ENCODE peak calls at places on chromosomes 7 and 10, in ten cellular contexts. H, F, R, J, U, M, Y, V, Q and P are unnamed samples.

GRCh38 chr7:99459087-99459486 is 6.9 kb downstream of the ATP5MF start:
- DNase-seq in R (peak), Q (no peak), V (no peak), Y (peak), M (peak), J (peak), U (no peak), F (no peak), H (peak), P (no peak)

GRCh38 chr7:150879345-150879744 is 27.0 kb downstream of the AOC1 start:
- DNase-seq in M (no peak), F (no peak), V (no peak), J (no peak), Q (no peak), R (no peak), H (peak), Y (no peak), U (no peak), P (no peak)

GRCh38 chr10:60661627-60662026 is 116.7 kb upstream of the CDK1 start:
- DNase-seq in M (no peak), Y (peak), Q (no peak), U (no peak), R (no peak), V (no peak), H (peak), F (no peak), J (no peak), P (no peak)

GRCh38 chr7:24704311-24704710 is 53.0 kb downstream of the GSDME start:
- DNase-seq in F (peak), V (no peak), M (no peak), R (no peak), U (no peak), H (no peak), J (no peak), Y (no peak), Q (no peak), P (no peak)

GRCh38 chr7:53350241-53350640 is 314.8 kb downstream of the POM121L12 start:
- DNase-seq in F (peak), Y (peak), J (peak), U (no peak), Q (no peak), V (no peak), H (peak), R (peak), M (no peak), P (no peak)

GRCh38 chr10:49736564-49737113 is 25.5 kb downstream of the OGDHL start:
- DNase-seq in R (no peak), Y (no peak), V (no peak), Q (no peak), U (no peak), J (no peak), M (no peak), H (no peak), F (no peak), P (no peak)

GRCh38 chr7:85528581-85528980 is 341.7 kb upstream of the SEMA3D start:
- DNase-seq in Y (no peak), J (no peak), H (no peak), V (no peak), U (no peak), F (no peak), R (no peak), Q (no peak), M (no peak), P (no peak)

GRCh38 chr7:867001-867405 is 9.4 kb upstream of the GET4 start:
- DNase-seq in Y (no peak), H (no peak), V (no peak), U (no peak), R (no peak), F (peak), M (no peak), Q (no peak), J (no peak), P (no peak)

GRCh38 chr10:132972986-132973902 is 30.9 kb upstream of the CFAP46 start:
- DNase-seq in M (no peak), F (no peak), Y (no peak), U (no peak), Q (no peak), V (no peak), R (no peak), J (no peak), H (no peak), P (peak)

GRCh38 chr7:85154282-85154937 is 32.4 kb downstream of the SEMA3D start:
- DNase-seq in F (no peak), V (no peak), Q (no peak), Y (no peak), H (no peak), R (no peak), M (peak), J (no peak), U (no peak), P (no peak)

GRCh38 chr7:88681682-88682081 is 77.8 kb upstream of the ZNF804B start:
- DNase-seq in V (no peak), J (no peak), U (no peak), M (no peak), Y (no peak), Q (no peak), H (no peak), F (no peak), R (no peak), P (no peak)

GRCh38 chr7:48090095-48090805 is 1.2 kb downstream of the UPP1 start:
- DNase-seq in H (peak), M (no peak), Q (no peak), Y (peak), J (no peak), U (no peak), R (no peak), V (peak), F (peak), P (no peak)

GRCh38 chr7:136405931-136406777 is 429.0 kb upstream of the MTPN start:
- DNase-seq in Q (peak), M (peak), Y (peak), U (peak), R (peak), H (peak), V (no peak), F (peak), J (peak), P (no peak)

GRCh38 chr10:49183596-49184542 is 4.3 kb downstream of the TMEM273 start:
- DNase-seq in V (no peak), U (no peak), Y (no peak), F (no peak), J (peak), Q (no peak), R (no peak), H (no peak), M (peak), P (no peak)

GRCh38 chr7:156892086-156892800 is 740 bp downstream of the LMBR1 start:
- DNase-seq in U (peak), M (peak), V (peak), J (peak), Q (peak), F (peak), Y (peak), R (peak), H (peak), P (no peak)

GRCh38 chr7:134461921-134462320 is 3.0 kb upstream of the AKR1B1 start:
- DNase-seq in U (no peak), R (no peak), H (no peak), Y (no peak), F (no peak), J (no peak), Q (no peak), V (no peak), M (no peak), P (no peak)

GRCh38 chr7:148698397-148699023 is at the start of gene CUL1:
- DNase-seq in Q (peak), U (peak), H (peak), R (peak), M (peak), J (peak), F (peak), V (peak), Y (peak), P (peak)